ENCODE peak calls at places on chromosomes 2 and 18, in nine cellular contexts. H is fibroblast of the aortic adventitia, T is GM20000, K is lung, N is nephron progenitor cell, O is GM06990, C is GM12864, P is CD14-positive monocyte, I is PC-9. Z is an unnamed sample.
A peak's percentile ranks its signal among the peaks of the same experiment; 100 is the strongest.

GRCh38 chr18:12253517-12254136 is 534 bp upstream of the CIDEA start:
- DNase-seq in K (no peak), O (no peak), T (no peak), N (peak; percentile 34), I (no peak), H (no peak), P (no peak), C (no peak), Z (no peak)

GRCh38 chr2:201654611-201655384 is 11.5 kb upstream of the TMEM237 start:
- DNase-seq in K (no peak), P (no peak), C (no peak), H (peak; percentile 91), I (no peak), T (no peak), N (no peak), O (no peak), Z (no peak)

GRCh38 chr2:182883451-182883850 is 17.0 kb upstream of the FRZB start:
- DNase-seq in I (no peak), O (no peak), P (no peak), T (no peak), C (no peak), H (no peak), K (no peak), N (no peak), Z (no peak)

GRCh38 chr2:222410534-222410933 is 13.8 kb upstream of the SGPP2 start:
- DNase-seq in O (no peak), T (no peak), C (no peak), K (peak; percentile 35), P (no peak), I (peak; percentile 77), H (no peak), N (peak; percentile 42), Z (no peak)

GRCh38 chr2:236988690-236989639 is 96.7 kb upstream of the COPS8 start:
- DNase-seq in C (no peak), T (no peak), O (no peak), N (peak; percentile 64), P (peak; percentile 71), K (peak; percentile 72), I (peak; percentile 70), H (peak; percentile 20), Z (no peak)

GRCh38 chr2:233832869-233833812 is 21.2 kb downstream of the HJURP start:
- DNase-seq in I (peak; percentile 77), O (no peak), T (peak; percentile 34), N (peak; percentile 49), K (no peak), P (no peak), H (peak; percentile 88), C (no peak), Z (peak; percentile 41)

GRCh38 chr2:205925373-205926337 is 160.3 kb downstream of the INO80D start:
- DNase-seq in P (peak; percentile 64), O (peak; percentile 57), K (peak; percentile 79), I (no peak), H (peak; percentile 54), C (no peak), N (peak; percentile 92), T (peak; percentile 74), Z (peak; percentile 80)

GRCh38 chr18:468841-469796 is 31.4 kb downstream of the COLEC12 start:
- DNase-seq in O (no peak), C (no peak), I (no peak), P (no peak), N (no peak), H (no peak), K (no peak), T (no peak), Z (no peak)

GRCh38 chr2:233446616-233447305 is 92.5 kb downstream of the DGKD start:
- DNase-seq in T (no peak), N (no peak), H (no peak), P (no peak), C (no peak), I (no peak), K (no peak), O (no peak), Z (no peak)

GRCh38 chr18:36756262-36756661 is 72.5 kb downstream of the TPGS2 start:
- DNase-seq in H (peak; percentile 66), T (no peak), I (peak; percentile 49), O (no peak), C (no peak), N (no peak), K (no peak), P (no peak), Z (no peak)

GRCh38 chr2:25672500-25673169 is 742 bp downstream of the DTNB start:
- DNase-seq in N (no peak), T (peak; percentile 83), I (peak; percentile 43), C (no peak), K (peak; percentile 61), P (no peak), O (peak; percentile 71), H (peak; percentile 23), Z (peak; percentile 77)

GRCh38 chr2:28952806-28953190 is 28.3 kb upstream of the TOGARAM2 start:
- DNase-seq in O (no peak), P (no peak), N (no peak), T (no peak), I (no peak), C (no peak), K (no peak), H (no peak), Z (no peak)
- TF ChIP-seq CTCF in O (no peak), P (no peak), N (no peak), T (no peak), I (no peak), C (no peak), K (no peak), H (no peak), Z (no peak)

DNA sequence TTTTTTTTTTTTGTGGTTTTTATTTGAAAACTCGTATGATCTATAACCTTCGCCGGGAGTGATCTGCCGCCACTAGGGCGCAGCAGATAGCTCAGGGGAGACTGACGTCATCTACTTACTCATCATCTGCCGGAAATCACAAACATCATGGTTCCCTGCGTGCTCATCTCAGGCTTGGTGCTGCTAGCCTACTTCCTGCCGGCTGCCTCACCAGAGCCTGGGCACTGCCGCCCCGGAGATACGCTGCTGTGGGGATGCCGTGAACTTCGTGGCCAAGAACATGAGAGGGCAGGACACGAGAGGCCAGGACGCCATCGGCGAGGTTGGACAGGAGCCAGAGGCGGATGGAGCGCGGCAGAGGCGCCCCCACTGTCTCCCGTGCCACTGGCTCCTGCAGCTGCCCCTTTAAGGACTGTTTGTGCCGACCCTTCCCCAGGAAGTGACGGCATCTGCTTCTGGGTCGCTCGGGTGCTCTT is 68.8 kb downstream of the DOK6 start:
- DNase-seq in C (peak; percentile 16), T (no peak), K (no peak), P (no peak), O (peak; percentile 6), I (no peak), N (peak; percentile 10), H (no peak), Z (no peak)
- TF ChIP-seq CTCF in C (peak; percentile 59), T (no peak), K (no peak), P (no peak), O (peak; percentile 29), I (peak; percentile 43), N (peak; percentile 31), H (peak; percentile 2), Z (peak; percentile 10)

GRCh38 chr2:45000921-45001628 is 8.2 kb downstream of the SIX2 start:
- DNase-seq in P (no peak), K (no peak), C (no peak), I (no peak), H (no peak), O (no peak), T (no peak), N (peak; percentile 64), Z (no peak)

GRCh38 chr2:45002661-45003210 is 6.5 kb downstream of the SIX2 start:
- DNase-seq in N (no peak), O (no peak), T (no peak), P (no peak), H (no peak), I (no peak), C (no peak), K (no peak), Z (no peak)

GRCh38 chr2:45003586-45004568 is 5.4 kb downstream of the SIX2 start:
- DNase-seq in I (no peak), T (no peak), C (no peak), P (no peak), H (no peak), N (peak; percentile 41), K (no peak), O (no peak), Z (no peak)

GRCh38 chr2:45000341-45000901 is 8.8 kb downstream of the SIX2 start:
- DNase-seq in T (no peak), K (no peak), H (no peak), C (no peak), N (peak; percentile 69), P (no peak), I (no peak), O (no peak), Z (no peak)

DNA sequence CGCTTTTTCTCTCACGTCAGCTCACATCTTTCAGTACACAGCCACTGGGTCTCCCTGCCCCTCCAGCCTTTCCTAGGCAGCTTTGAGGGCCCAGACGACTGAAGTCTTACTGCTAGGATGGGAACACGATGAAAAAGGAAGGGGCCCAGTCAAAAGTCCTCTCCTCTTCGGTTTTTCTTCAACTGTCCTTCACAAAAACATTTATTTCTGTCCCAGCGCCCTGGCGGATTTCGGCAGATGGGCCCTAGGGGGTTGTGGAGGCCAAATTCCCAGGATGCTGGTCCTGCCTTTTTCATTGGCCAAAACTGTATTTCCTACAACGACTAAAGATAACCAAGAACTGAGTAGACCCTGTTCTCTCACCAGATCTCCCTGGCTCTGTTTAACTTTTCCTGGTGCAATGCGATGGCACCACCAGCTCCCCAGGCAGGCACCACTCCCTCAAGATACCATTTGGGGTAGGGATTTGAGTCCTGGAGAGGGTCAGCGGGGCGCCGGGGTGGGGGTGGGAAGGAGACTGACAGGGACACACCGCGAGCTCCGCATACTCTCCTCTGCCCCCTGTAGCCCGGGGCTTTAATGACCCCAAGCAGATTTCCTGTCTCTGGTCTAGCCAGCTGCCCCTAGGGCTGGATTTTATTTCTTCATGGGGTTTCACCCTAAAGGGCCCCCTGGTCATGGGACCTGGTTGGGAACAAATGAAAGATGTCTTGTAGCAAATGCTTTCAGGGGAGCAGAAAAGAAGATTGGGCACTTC is 7.4 kb downstream of the SIX2 start:
- DNase-seq in K (no peak), H (no peak), C (no peak), N (no peak), O (no peak), T (no peak), P (no peak), I (no peak), Z (no peak)
- TF ChIP-seq CTCF in K (no peak), H (no peak), C (no peak), N (no peak), O (peak; percentile 13), T (no peak), P (no peak), I (no peak), Z (no peak)

GRCh38 chr2:199484927-199485326 is 27.2 kb upstream of the SATB2 start:
- DNase-seq in P (no peak), I (no peak), C (no peak), K (no peak), T (no peak), N (no peak), H (peak; percentile 21), O (no peak), Z (no peak)
- TF ChIP-seq CTCF in P (no peak), I (peak; percentile 28), C (peak; percentile 6), K (no peak), T (no peak), N (no peak), H (peak; percentile 34), O (peak; percentile 50), Z (no peak)

Z was measured in GM10248.